ENCODE peak calls at places on chromosomes 5 and 9, in six cellular contexts. B is A549, Y is SK-N-SH, F is H1, D is GM12878, Z is K562. P is an unnamed sample.

GRCh38 chr9:80504525-80505235 is 932.9 kb downstream of the TLE4 start:
- DNase-seq in B (no peak), Y (no peak), F (no peak), D (no peak), Z (no peak), P (no peak)

GRCh38 chr5:137374110-137374853 is 124.8 kb downstream of the SPOCK1 start:
- DNase-seq in B (no peak), Y (peak; percentile 61), F (no peak), D (no peak), Z (no peak), P (no peak)

GRCh38 chr5:54701179-54701578 is 183.6 kb downstream of the SNX18 start:
- DNase-seq in B (peak; percentile 73), Y (no peak), F (no peak), D (no peak), Z (no peak), P (no peak)

GRCh38 chr9:135604437-135605237 is 34.7 kb downstream of the GLT6D1 start:
- DNase-seq in B (no peak), Y (peak; percentile 18), F (peak; percentile 47), D (no peak), Z (no peak), P (no peak)

GRCh38 chr5:80191991-80192398 is 63.9 kb downstream of the SERINC5 start:
- DNase-seq in B (no peak), Y (no peak), F (no peak), D (no peak), Z (no peak), P (peak; percentile 38)

GRCh38 chr9:93580654-93581380 is 4.4 kb downstream of the PHF2 start:
- DNase-seq in B (no peak), Y (no peak), F (no peak), D (no peak), Z (no peak), P (no peak)

GRCh38 chr5:136382071-136382470 is 16.7 kb upstream of the TRPC7 start:
- DNase-seq in B (no peak), Y (no peak), F (no peak), D (no peak), Z (no peak), P (no peak)

GRCh38 chr5:32810812-32811211 is 99.7 kb downstream of the NPR3 start:
- DNase-seq in B (no peak), Y (no peak), F (no peak), D (no peak), Z (no peak), P (no peak)

GRCh38 chr9:35771524-35771923 is 17.4 kb upstream of the MSMP start:
- DNase-seq in B (peak; percentile 14), Y (no peak), F (no peak), D (no peak), Z (peak; percentile 52), P (no peak)

GRCh38 chr5:23446436-23446835 is 61.0 kb upstream of the PRDM9 start:
- DNase-seq in B (no peak), Y (no peak), F (no peak), D (no peak), Z (no peak), P (no peak)

GRCh38 chr9:14687042-14687719 is 6.1 kb downstream of the ZDHHC21 start:
- DNase-seq in B (no peak), Y (no peak), F (no peak), D (no peak), Z (no peak), P (no peak)

GRCh38 chr9:105608685-105609598 is 51.0 kb downstream of the FKTN start:
- DNase-seq in B (peak; percentile 52), Y (peak; percentile 49), F (no peak), D (peak; percentile 4), Z (peak; percentile 44), P (no peak)

GRCh38 chr5:171580506-171581265 is 161.2 kb downstream of the FGF18 start:
- DNase-seq in B (no peak), Y (no peak), F (no peak), D (no peak), Z (no peak), P (no peak)

GRCh38 chr5:140075371-140075770 is 32.3 kb upstream of the NRG2 start:
- DNase-seq in B (no peak), Y (peak; percentile 11), F (no peak), D (no peak), Z (no peak), P (no peak)

GRCh38 chr9:98771209-98771874 is 25.0 kb downstream of the ANKS6 start:
- DNase-seq in B (no peak), Y (no peak), F (no peak), D (no peak), Z (no peak), P (no peak)

GRCh38 chr9:37040508-37041127 is 6.5 kb upstream of the PAX5 start:
- DNase-seq in B (no peak), Y (no peak), F (no peak), D (no peak), Z (no peak), P (no peak)
- TF ChIP-seq USF2 in B (no peak), Y (no peak), F (no peak), D (no peak), Z (no peak), P (no peak)

GRCh38 chr5:66358741-66359140 is 214.6 kb downstream of the SREK1 start:
- DNase-seq in B (no peak), Y (no peak), F (no peak), D (no peak), Z (no peak), P (no peak)
- TF ChIP-seq CTCF in B (no peak), Y (no peak), F (no peak), D (no peak), Z (no peak), P (no peak)

GRCh38 chr5:112200132-112200531 is 218.9 kb downstream of the EPB41L4A start:
- DNase-seq in B (no peak), Y (no peak), F (no peak), D (no peak), Z (no peak), P (no peak)

GRCh38 chr5:112205840-112206239 is 213.2 kb downstream of the EPB41L4A start:
- DNase-seq in B (no peak), Y (no peak), F (peak; percentile 54), D (no peak), Z (no peak), P (peak; percentile 44)

GRCh38 chr5:112201141-112201540 is 217.9 kb downstream of the EPB41L4A start:
- DNase-seq in B (no peak), Y (no peak), F (no peak), D (no peak), Z (no peak), P (no peak)

GRCh38 chr5:112203229-112203628 is 215.8 kb downstream of the EPB41L4A start:
- DNase-seq in B (no peak), Y (no peak), F (no peak), D (no peak), Z (no peak), P (no peak)

GRCh38 chr5:112202694-112203093 is 216.4 kb downstream of the EPB41L4A start:
- DNase-seq in B (no peak), Y (no peak), F (no peak), D (no peak), Z (no peak), P (no peak)
- TF ChIP-seq MAX in B (no peak), Y (no peak), F (no peak), D (no peak), Z (no peak), P (no peak)

GRCh38 chr5:81717815-81718214 is 33.1 kb downstream of the SSBP2 start:
- DNase-seq in B (no peak), Y (no peak), F (no peak), D (no peak), Z (no peak), P (no peak)
- TF ChIP-seq USF2 in B (no peak), Y (no peak), F (no peak), D (no peak), Z (no peak), P (no peak)

GRCh38 chr5:79821-80220 is 12.1 kb upstream of the PLEKHG4B start:
- DNase-seq in B (no peak), Y (no peak), F (no peak), D (no peak), Z (no peak), P (no peak)

GRCh38 chr5:77546-77945 is 14.4 kb upstream of the PLEKHG4B start:
- DNase-seq in B (no peak), Y (no peak), F (no peak), D (no peak), Z (peak; percentile 10), P (no peak)

GRCh38 chr5:79263-79662 is 12.7 kb upstream of the PLEKHG4B start:
- DNase-seq in B (no peak), Y (no peak), F (no peak), D (no peak), Z (peak; percentile 9), P (no peak)

GRCh38 chr5:77957-78804 is 13.8 kb upstream of the PLEKHG4B start:
- DNase-seq in B (peak; percentile 73), Y (peak; percentile 70), F (no peak), D (no peak), Z (peak; percentile 56), P (no peak)

GRCh38 chr5:78805-79149 is 13.2 kb upstream of the PLEKHG4B start:
- DNase-seq in B (no peak), Y (no peak), F (no peak), D (no peak), Z (no peak), P (no peak)
- TF ChIP-seq CTCF in B (no peak), Y (no peak), F (no peak), D (no peak), Z (peak; percentile 14), P (no peak)

DNA sequence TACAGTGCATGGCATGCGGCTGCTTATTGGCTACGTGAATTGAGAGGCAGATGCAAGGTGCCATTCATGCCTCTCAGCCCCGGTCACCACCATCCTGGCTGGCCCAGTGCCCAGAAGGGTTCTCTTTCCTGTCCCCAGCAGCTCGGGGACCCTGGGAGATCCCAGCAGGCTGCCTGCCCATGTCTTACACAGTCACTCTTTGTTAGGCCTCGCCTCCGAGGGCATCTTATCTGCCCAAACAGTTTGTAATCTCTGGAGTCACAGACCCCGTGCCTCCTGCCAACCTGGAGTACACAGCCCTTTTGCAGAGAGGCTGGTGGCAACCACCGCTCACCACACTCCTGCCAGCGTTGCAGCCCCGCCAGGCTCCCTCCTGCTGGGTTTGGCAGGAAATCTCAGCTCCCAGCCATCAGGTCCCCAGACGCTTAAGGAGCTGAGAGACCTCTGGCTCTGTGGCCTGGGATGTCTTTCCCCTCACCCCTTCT is 7.0 kb upstream of the AK1 start:
- DNase-seq in B (no peak), Y (peak; percentile 72), F (no peak), D (no peak), Z (no peak), P (no peak)
- TF ChIP-seq MAX in B (no peak), Y (no peak), F (no peak), D (no peak), Z (no peak), P (no peak)

DNA sequence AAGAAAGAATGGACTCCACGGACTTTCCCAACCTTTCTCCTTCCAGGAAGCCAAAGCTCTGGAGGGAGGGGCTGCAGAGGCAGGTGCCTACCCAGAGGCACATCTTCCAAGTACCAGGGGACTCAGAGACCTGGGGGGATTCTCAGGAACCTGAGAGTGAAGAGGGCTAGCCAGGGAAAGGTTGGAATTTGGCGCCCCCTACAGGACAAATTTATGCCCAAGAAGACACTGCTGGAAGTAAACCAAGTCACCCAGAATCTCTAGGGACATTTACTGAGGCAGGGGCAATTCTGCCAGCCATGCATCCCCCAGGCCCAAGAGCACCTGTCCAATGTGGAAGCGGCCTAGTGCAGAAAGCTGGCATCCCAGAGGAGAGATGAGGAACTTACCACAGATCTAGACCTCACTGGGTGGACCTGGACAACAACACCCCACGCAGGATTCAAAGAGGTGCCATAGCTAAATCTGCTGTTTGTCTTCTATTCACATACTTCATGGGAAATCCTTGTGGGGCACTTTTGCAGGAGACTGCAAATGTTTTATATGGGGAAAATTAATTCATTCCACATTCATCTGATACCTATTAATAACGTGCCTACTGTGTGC is 25.9 kb upstream of the IDNK start:
- DNase-seq in B (peak; percentile 27), Y (peak; percentile 54), F (peak; percentile 87), D (no peak), Z (peak; percentile 51), P (peak; percentile 80)
- TF ChIP-seq USF2 in B (no peak), Y (no peak), F (no peak), D (no peak), Z (no peak), P (no peak)

P was measured in WTC11.